ENCODE peak calls at places on chromosomes 16 and 17, in nine cellular contexts. C is endothelial cell; A is NCI-H1105; O is HS-5; H is CD8-positive, alpha-beta memory T cell; L is coronary artery; X is activated T-helper 1 cell treated with Interleukin-2 at 50 U/mL for 16 hours; G is NCI-H1417; B is retinal pigment epithelial cell. Z is an unnamed sample.

GRCh38 chr16:72172105-72173034 is at the start of gene PMFBP1:
- DNase-seq in H (no peak), A (no peak), O (peak; percentile 42), G (peak; percentile 18), X (no peak), B (no peak), C (no peak), L (no peak), Z (no peak)

GRCh38 chr16:31869511-31870201 is 4.0 kb upstream of the ZNF267 start:
- DNase-seq in L (no peak), O (peak; percentile 92), A (no peak), B (no peak), G (peak; percentile 13), C (peak; percentile 48), X (peak; percentile 53), H (peak; percentile 52), Z (no peak)

GRCh38 chr17:77924757-77925336 is 33.7 kb upstream of the TNRC6C start:
- DNase-seq in X (no peak), O (no peak), B (peak; percentile 17), H (no peak), G (peak; percentile 52), C (no peak), A (no peak), L (no peak), Z (no peak)

GRCh38 chr17:45740553-45741330 is 43.4 kb upstream of the CRHR1 start:
- DNase-seq in L (no peak), B (no peak), X (no peak), C (peak; percentile 37), G (peak; percentile 43), A (no peak), O (no peak), H (no peak), Z (peak; percentile 47)

GRCh38 chr16:546909-547770 is 13.1 kb upstream of the PRR35 start:
- DNase-seq in B (no peak), G (peak; percentile 10), C (peak; percentile 61), X (no peak), O (no peak), H (peak; percentile 37), A (no peak), L (no peak), Z (no peak)

GRCh38 chr16:11977206-11978041 is 890 bp downstream of the SNX29 start:
- DNase-seq in L (peak; percentile 74), H (no peak), G (no peak), O (peak; percentile 78), B (no peak), A (no peak), X (no peak), C (no peak), Z (peak; percentile 16)

GRCh38 chr16:30924086-30924714 is 828 bp downstream of the FBXL19 start:
- DNase-seq in C (peak; percentile 52), A (no peak), G (no peak), X (no peak), L (no peak), B (no peak), O (no peak), H (no peak), Z (no peak)

GRCh38 chr17:5237541-5238016 is 2.9 kb upstream of the SCIMP start:
- DNase-seq in B (no peak), C (peak; percentile 48), X (no peak), O (peak; percentile 13), G (peak; percentile 47), H (peak; percentile 26), A (peak; percentile 25), L (no peak), Z (peak; percentile 78)

GRCh38 chr17:42674755-42675347 is 1.9 kb downstream of the PLEKHH3 start:
- DNase-seq in X (no peak), G (peak; percentile 92), A (peak; percentile 88), B (no peak), L (no peak), H (no peak), O (no peak), C (no peak), Z (peak; percentile 47)

GRCh38 chr16:20747030-20747816 is 5.6 kb upstream of the THUMPD1 start:
- DNase-seq in B (no peak), G (no peak), X (no peak), O (no peak), L (no peak), H (no peak), A (no peak), C (no peak), Z (no peak)

GRCh38 chr17:80891096-80892018 is 100.3 kb upstream of the CHMP6 start:
- DNase-seq in X (peak; percentile 71), O (peak; percentile 83), B (peak; percentile 50), C (no peak), G (peak; percentile 59), H (peak; percentile 58), A (no peak), L (no peak), Z (no peak)

GRCh38 chr17:79977711-79978544 is 57.7 kb downstream of the TBC1D16 start:
- DNase-seq in C (no peak), G (no peak), A (no peak), O (no peak), L (peak; percentile 65), H (no peak), B (no peak), X (no peak), Z (no peak)

GRCh38 chr17:82300707-82301270 is 16.6 kb downstream of the CD7 start:
- DNase-seq in X (peak; percentile 52), O (no peak), L (no peak), C (peak; percentile 78), B (no peak), A (no peak), G (peak; percentile 27), H (peak; percentile 47), Z (no peak)

GRCh38 chr16:73365010-73365409 is 317.1 kb upstream of the ZFHX3 start:
- DNase-seq in X (no peak), C (no peak), H (no peak), L (no peak), G (peak; percentile 71), A (peak; percentile 60), B (peak; percentile 26), O (no peak), Z (peak; percentile 24)

GRCh38 chr16:19505600-19506303 is 16.1 kb downstream of the GDE1 start:
- DNase-seq in O (no peak), X (no peak), C (no peak), G (no peak), A (no peak), L (no peak), B (no peak), H (no peak), Z (no peak)

GRCh38 chr17:40106760-40107265 is 6.4 kb upstream of the NR1D1 start:
- DNase-seq in L (peak; percentile 71), A (no peak), C (no peak), H (no peak), B (no peak), O (no peak), G (no peak), X (no peak), Z (no peak)

GRCh38 chr17:77285594-77286390 is 145.0 kb downstream of the SEC14L1 start:
- DNase-seq in X (no peak), C (no peak), G (peak; percentile 63), B (peak; percentile 65), O (peak; percentile 57), A (peak; percentile 31), H (no peak), L (no peak), Z (no peak)

GRCh38 chr17:47694818-47695663 is 1.1 kb downstream of the TBKBP1 start:
- DNase-seq in X (no peak), L (no peak), O (no peak), G (peak; percentile 62), A (no peak), B (no peak), H (peak; percentile 41), C (peak; percentile 37), Z (peak; percentile 60)

GRCh38 chr16:2904922-2905240 is 6.8 kb upstream of the FLYWCH1 start:
- DNase-seq in H (no peak), X (no peak), B (no peak), O (no peak), C (no peak), A (no peak), G (no peak), L (peak; percentile 82), Z (peak; percentile 15)

GRCh38 chr17:73305845-73306836 is 5.7 kb downstream of the CDC42EP4 start:
- DNase-seq in H (no peak), X (no peak), C (no peak), B (no peak), G (no peak), O (no peak), A (no peak), L (no peak), Z (no peak)

GRCh38 chr17:17888371-17888770 is 51.6 kb upstream of the SREBF1 start:
- DNase-seq in B (no peak), L (no peak), A (no peak), H (no peak), X (no peak), C (no peak), G (no peak), O (no peak), Z (no peak)

GRCh38 chr16:50699345-50700159 is 6.1 kb downstream of the NOD2 start:
- DNase-seq in H (no peak), A (no peak), L (no peak), X (no peak), O (no peak), B (no peak), C (no peak), G (no peak), Z (no peak)

GRCh38 chr17:29589524-29590260 is at the start of gene GIT1:
- DNase-seq in B (no peak), O (no peak), X (peak; percentile 85), C (peak; percentile 86), A (peak; percentile 79), G (peak; percentile 91), L (no peak), H (peak; percentile 80), Z (peak; percentile 88)

GRCh38 chr17:46120078-46120477 is 73.2 kb downstream of the KANSL1 start:
- DNase-seq in L (no peak), O (no peak), B (no peak), H (no peak), X (no peak), A (no peak), G (no peak), C (no peak), Z (no peak)

GRCh38 chr16:50449800-50450199 is 81.0 kb upstream of the BRD7 start:
- DNase-seq in G (no peak), H (no peak), L (no peak), X (no peak), A (no peak), O (no peak), C (no peak), B (no peak), Z (no peak)

GRCh38 chr16:57863434-57864160 is 61.3 kb upstream of the KIFC3 start:
- DNase-seq in B (peak; percentile 38), A (no peak), C (peak; percentile 37), X (no peak), H (no peak), L (peak; percentile 74), G (peak; percentile 69), O (peak; percentile 65), Z (peak; percentile 46)

GRCh38 chr16:82317411-82318168 is 147.6 kb upstream of the MPHOSPH6 start:
- DNase-seq in B (no peak), H (no peak), C (no peak), O (no peak), X (no peak), L (no peak), A (no peak), G (no peak), Z (no peak)

GRCh38 chr17:7045492-7046126 is 1.7 kb upstream of the SLC16A11 start:
- DNase-seq in H (no peak), B (peak; percentile 39), X (no peak), C (no peak), G (peak; percentile 79), L (no peak), A (peak; percentile 48), O (peak; percentile 59), Z (peak; percentile 69)

GRCh38 chr16:30027588-30028437 is 3.3 kb downstream of the TLCD3B start:
- DNase-seq in X (no peak), C (no peak), B (no peak), G (no peak), H (no peak), L (no peak), O (no peak), A (no peak), Z (no peak)

GRCh38 chr16:8905168-8905762 is 23.1 kb downstream of the LITAFD start:
- DNase-seq in X (no peak), H (no peak), G (peak; percentile 54), C (no peak), A (no peak), L (no peak), B (no peak), O (no peak), Z (peak; percentile 37)

GRCh38 chr17:66670211-66670610 is 164.7 kb upstream of the CACNG5 start:
- DNase-seq in O (no peak), C (no peak), B (no peak), G (no peak), L (no peak), H (no peak), X (no peak), A (no peak), Z (no peak)

Z was measured in HAP-1.